ENCODE peak calls at places on chromosomes 16 and 17, in seven cellular contexts. One of them, this sample, is unnamed. For H3K4me1, the result is how much of the 10 kb centered on the place peaks cover.

GRCh38 chr16:79542196-79542859 is 58.2 kb downstream of the MAF start:
- DNase-seq in CD8-positive, alpha-beta T cell: no peak
- DNase-seq in naive thymus-derived CD4-positive, alpha-beta T cell: no peak
- DNase-seq in right atrium auricular region: peak
- DNase-seq in breast epithelium: no peak
- DNase-seq in ovary: no peak
- DNase-seq in colonic mucosa: peak
- DNase-seq in this sample: no peak

GRCh38 chr16:85902366-85903155 is 3.6 kb downstream of the IRF8 start:
- DNase-seq in ovary: no peak
- DNase-seq in naive thymus-derived CD4-positive, alpha-beta T cell: peak
- DNase-seq in colonic mucosa: no peak
- DNase-seq in CD8-positive, alpha-beta T cell: peak
- DNase-seq in right atrium auricular region: no peak
- DNase-seq in breast epithelium: no peak
- DNase-seq in this sample: no peak

GRCh38 chr16:88927010-88927409 is 50.0 kb downstream of the CBFA2T3 start:
- DNase-seq in breast epithelium: no peak
- DNase-seq in CD8-positive, alpha-beta T cell: no peak
- DNase-seq in colonic mucosa: peak
- DNase-seq in right atrium auricular region: no peak
- DNase-seq in ovary: no peak
- DNase-seq in naive thymus-derived CD4-positive, alpha-beta T cell: no peak
- DNase-seq in this sample: no peak

GRCh38 chr17:6509295-6509771 is 47.0 kb downstream of the PITPNM3 start:
- DNase-seq in ovary: no peak
- DNase-seq in naive thymus-derived CD4-positive, alpha-beta T cell: no peak
- DNase-seq in breast epithelium: no peak
- DNase-seq in CD8-positive, alpha-beta T cell: no peak
- DNase-seq in right atrium auricular region: no peak
- DNase-seq in colonic mucosa: peak
- DNase-seq in this sample: no peak

GRCh38 chr17:77354420-77354720 is 213.6 kb downstream of the SEC14L1 start:
- DNase-seq in naive thymus-derived CD4-positive, alpha-beta T cell: no peak
- DNase-seq in CD8-positive, alpha-beta T cell: no peak
- DNase-seq in colonic mucosa: no peak
- DNase-seq in right atrium auricular region: no peak
- DNase-seq in breast epithelium: no peak
- DNase-seq in ovary: no peak
- DNase-seq in this sample: no peak

GRCh38 chr17:17849863-17850373 is 13.1 kb upstream of the SREBF1 start:
- DNase-seq in breast epithelium: no peak
- DNase-seq in ovary: peak
- DNase-seq in colonic mucosa: no peak
- DNase-seq in right atrium auricular region: peak
- DNase-seq in naive thymus-derived CD4-positive, alpha-beta T cell: peak
- DNase-seq in CD8-positive, alpha-beta T cell: peak
- DNase-seq in this sample: no peak

GRCh38 chr17:42189651-42189965 is 4.4 kb upstream of the HCRT start:
- DNase-seq in ovary: no peak
- DNase-seq in naive thymus-derived CD4-positive, alpha-beta T cell: no peak
- DNase-seq in CD8-positive, alpha-beta T cell: no peak
- DNase-seq in breast epithelium: no peak
- DNase-seq in right atrium auricular region: no peak
- DNase-seq in colonic mucosa: no peak
- DNase-seq in this sample: no peak

GRCh38 chr16:54446639-54447038 is 160.1 kb upstream of the IRX3 start:
- DNase-seq in colonic mucosa: no peak
- DNase-seq in ovary: peak
- DNase-seq in right atrium auricular region: peak
- DNase-seq in naive thymus-derived CD4-positive, alpha-beta T cell: no peak
- DNase-seq in breast epithelium: peak
- DNase-seq in CD8-positive, alpha-beta T cell: no peak
- DNase-seq in this sample: no peak

GRCh38 chr17:31919802-31920525 is 16.8 kb upstream of the SUZ12 start:
- DNase-seq in ovary: no peak
- DNase-seq in colonic mucosa: no peak
- DNase-seq in naive thymus-derived CD4-positive, alpha-beta T cell: no peak
- DNase-seq in breast epithelium: no peak
- DNase-seq in CD8-positive, alpha-beta T cell: no peak
- DNase-seq in right atrium auricular region: no peak
- DNase-seq in this sample: no peak

GRCh38 chr16:89490386-89491237 is at the start of gene ANKRD11:
- DNase-seq in ovary: peak
- DNase-seq in breast epithelium: peak
- DNase-seq in naive thymus-derived CD4-positive, alpha-beta T cell: peak
- DNase-seq in CD8-positive, alpha-beta T cell: peak
- DNase-seq in colonic mucosa: peak
- DNase-seq in right atrium auricular region: peak
- DNase-seq in this sample: peak

GRCh38 chr16:89120921-89121351 is 27.3 kb downstream of the ACSF3 start:
- DNase-seq in colonic mucosa: no peak
- DNase-seq in breast epithelium: no peak
- DNase-seq in right atrium auricular region: no peak
- DNase-seq in CD8-positive, alpha-beta T cell: no peak
- DNase-seq in ovary: no peak
- DNase-seq in naive thymus-derived CD4-positive, alpha-beta T cell: no peak
- DNase-seq in this sample: no peak

GRCh38 chr17:48542956-48543853 is 1.7 kb downstream of the HOXB2 start:
- DNase-seq in colonic mucosa: peak
- DNase-seq in right atrium auricular region: no peak
- DNase-seq in CD8-positive, alpha-beta T cell: peak
- DNase-seq in naive thymus-derived CD4-positive, alpha-beta T cell: no peak
- DNase-seq in ovary: no peak
- DNase-seq in breast epithelium: no peak
- DNase-seq in this sample: no peak

GRCh38 chr16:27257271-27257670 is 11.3 kb downstream of the NSMCE1 start:
- DNase-seq in CD8-positive, alpha-beta T cell: no peak
- DNase-seq in right atrium auricular region: no peak
- DNase-seq in naive thymus-derived CD4-positive, alpha-beta T cell: no peak
- DNase-seq in ovary: no peak
- DNase-seq in breast epithelium: no peak
- DNase-seq in colonic mucosa: no peak
- DNase-seq in this sample: no peak

GRCh38 chr17:39782481-39782880 is 44.7 kb downstream of the GRB7 start:
- DNase-seq in naive thymus-derived CD4-positive, alpha-beta T cell: no peak
- DNase-seq in colonic mucosa: no peak
- DNase-seq in right atrium auricular region: no peak
- DNase-seq in CD8-positive, alpha-beta T cell: no peak
- DNase-seq in breast epithelium: no peak
- DNase-seq in ovary: no peak
- DNase-seq in this sample: no peak
- H3K4me1 ChIP-seq in naive thymus-derived CD4-positive, alpha-beta T cell: under half
- H3K4me1 ChIP-seq in colonic mucosa: under half
- H3K4me1 ChIP-seq in right atrium auricular region: under half
- H3K4me1 ChIP-seq in CD8-positive, alpha-beta T cell: half or more
- H3K4me1 ChIP-seq in breast epithelium: under half
- H3K4me1 ChIP-seq in ovary: under half
- H3K4me1 ChIP-seq in this sample: under half

DNA sequence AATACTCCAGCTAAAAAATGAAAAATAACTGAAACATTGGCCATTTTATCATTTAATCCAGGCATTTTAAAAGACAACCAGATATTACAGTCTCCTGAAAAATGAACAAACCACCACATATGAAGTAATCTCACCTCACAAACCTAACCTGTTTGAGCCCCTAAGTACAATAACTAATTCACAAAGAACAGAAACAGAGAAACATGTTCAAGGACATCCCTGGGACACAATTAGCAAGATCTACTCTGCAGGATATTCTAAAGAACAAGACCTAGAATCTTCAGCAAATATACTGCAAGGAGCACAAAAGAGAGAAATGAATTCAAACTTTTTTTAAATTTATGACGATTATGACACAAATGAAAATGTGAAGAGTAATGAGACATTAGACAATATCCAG is 50.8 kb upstream of the ANKFY1 start:
- DNase-seq in breast epithelium: no peak
- DNase-seq in ovary: no peak
- DNase-seq in naive thymus-derived CD4-positive, alpha-beta T cell: no peak
- DNase-seq in right atrium auricular region: no peak
- DNase-seq in CD8-positive, alpha-beta T cell: no peak
- DNase-seq in colonic mucosa: no peak
- DNase-seq in this sample: no peak
- H3K4me1 ChIP-seq in breast epithelium: under half
- H3K4me1 ChIP-seq in ovary: under half
- H3K4me1 ChIP-seq in naive thymus-derived CD4-positive, alpha-beta T cell: under half
- H3K4me1 ChIP-seq in right atrium auricular region: half or more
- H3K4me1 ChIP-seq in CD8-positive, alpha-beta T cell: under half
- H3K4me1 ChIP-seq in colonic mucosa: under half
- H3K4me1 ChIP-seq in this sample: under half

DNA sequence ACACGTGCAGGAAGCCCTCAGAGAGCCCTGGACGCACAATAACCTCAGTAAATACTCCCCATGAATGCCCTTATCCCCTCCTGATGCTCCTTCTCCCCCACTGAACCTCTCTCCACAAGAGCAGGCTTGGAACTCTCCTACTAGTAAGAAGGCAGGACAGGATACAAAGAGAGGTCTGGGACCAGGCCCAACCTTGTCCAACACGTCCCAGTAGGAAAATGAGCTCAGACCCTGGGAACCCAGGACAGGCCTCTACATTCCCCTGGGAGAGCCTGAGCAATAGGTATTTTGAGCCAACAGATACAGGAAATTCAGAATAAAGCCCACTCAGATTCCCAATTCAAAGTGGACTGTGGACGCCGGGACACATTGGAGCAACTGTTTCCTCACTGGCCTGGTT is 19.2 kb downstream of the ZNF423 start:
- DNase-seq in right atrium auricular region: no peak
- DNase-seq in colonic mucosa: no peak
- DNase-seq in CD8-positive, alpha-beta T cell: no peak
- DNase-seq in ovary: no peak
- DNase-seq in breast epithelium: no peak
- DNase-seq in naive thymus-derived CD4-positive, alpha-beta T cell: no peak
- DNase-seq in this sample: no peak
- H3K4me1 ChIP-seq in right atrium auricular region: half or more
- H3K4me1 ChIP-seq in colonic mucosa: under half
- H3K4me1 ChIP-seq in CD8-positive, alpha-beta T cell: under half
- H3K4me1 ChIP-seq in ovary: under half
- H3K4me1 ChIP-seq in breast epithelium: under half
- H3K4me1 ChIP-seq in naive thymus-derived CD4-positive, alpha-beta T cell: under half
- H3K4me1 ChIP-seq in this sample: under half

GRCh38 chr16:12467418-12468210 is 336.1 kb downstream of the CPPED1 start:
- DNase-seq in ovary: no peak
- DNase-seq in naive thymus-derived CD4-positive, alpha-beta T cell: no peak
- DNase-seq in colonic mucosa: no peak
- DNase-seq in breast epithelium: no peak
- DNase-seq in right atrium auricular region: no peak
- DNase-seq in CD8-positive, alpha-beta T cell: no peak
- DNase-seq in this sample: no peak
- H3K4me1 ChIP-seq in ovary: under half
- H3K4me1 ChIP-seq in naive thymus-derived CD4-positive, alpha-beta T cell: under half
- H3K4me1 ChIP-seq in colonic mucosa: under half
- H3K4me1 ChIP-seq in breast epithelium: under half
- H3K4me1 ChIP-seq in right atrium auricular region: under half
- H3K4me1 ChIP-seq in CD8-positive, alpha-beta T cell: under half
- H3K4me1 ChIP-seq in this sample: under half

GRCh38 chr17:64016248-64016784 is 4.1 kb downstream of the ICAM2 start:
- DNase-seq in right atrium auricular region: no peak
- DNase-seq in ovary: no peak
- DNase-seq in naive thymus-derived CD4-positive, alpha-beta T cell: no peak
- DNase-seq in CD8-positive, alpha-beta T cell: no peak
- DNase-seq in breast epithelium: no peak
- DNase-seq in colonic mucosa: peak
- DNase-seq in this sample: no peak
- H3K4me1 ChIP-seq in right atrium auricular region: under half
- H3K4me1 ChIP-seq in ovary: under half
- H3K4me1 ChIP-seq in naive thymus-derived CD4-positive, alpha-beta T cell: half or more
- H3K4me1 ChIP-seq in CD8-positive, alpha-beta T cell: half or more
- H3K4me1 ChIP-seq in breast epithelium: under half
- H3K4me1 ChIP-seq in colonic mucosa: under half
- H3K4me1 ChIP-seq in this sample: under half

GRCh38 chr17:78742901-78743300 is 39.2 kb downstream of the CYTH1 start:
- DNase-seq in right atrium auricular region: no peak
- DNase-seq in colonic mucosa: no peak
- DNase-seq in breast epithelium: no peak
- DNase-seq in naive thymus-derived CD4-positive, alpha-beta T cell: no peak
- DNase-seq in ovary: no peak
- DNase-seq in CD8-positive, alpha-beta T cell: no peak
- DNase-seq in this sample: no peak
- H3K4me1 ChIP-seq in right atrium auricular region: under half
- H3K4me1 ChIP-seq in colonic mucosa: under half
- H3K4me1 ChIP-seq in breast epithelium: under half
- H3K4me1 ChIP-seq in naive thymus-derived CD4-positive, alpha-beta T cell: half or more
- H3K4me1 ChIP-seq in ovary: under half
- H3K4me1 ChIP-seq in CD8-positive, alpha-beta T cell: half or more
- H3K4me1 ChIP-seq in this sample: under half

GRCh38 chr17:57871863-57872262 is 22.0 kb upstream of the MRPS23 start:
- DNase-seq in right atrium auricular region: no peak
- DNase-seq in CD8-positive, alpha-beta T cell: no peak
- DNase-seq in ovary: no peak
- DNase-seq in breast epithelium: no peak
- DNase-seq in colonic mucosa: no peak
- DNase-seq in naive thymus-derived CD4-positive, alpha-beta T cell: no peak
- DNase-seq in this sample: no peak

GRCh38 chr17:57869599-57870282 is 19.9 kb upstream of the MRPS23 start:
- DNase-seq in ovary: no peak
- DNase-seq in CD8-positive, alpha-beta T cell: no peak
- DNase-seq in colonic mucosa: no peak
- DNase-seq in breast epithelium: no peak
- DNase-seq in naive thymus-derived CD4-positive, alpha-beta T cell: no peak
- DNase-seq in right atrium auricular region: no peak
- DNase-seq in this sample: no peak

GRCh38 chr17:57868775-57869598 is 19.1 kb upstream of the MRPS23 start:
- DNase-seq in CD8-positive, alpha-beta T cell: no peak
- DNase-seq in ovary: no peak
- DNase-seq in right atrium auricular region: no peak
- DNase-seq in colonic mucosa: no peak
- DNase-seq in naive thymus-derived CD4-positive, alpha-beta T cell: no peak
- DNase-seq in breast epithelium: no peak
- DNase-seq in this sample: no peak

GRCh38 chr17:57871155-57871554 is 21.3 kb upstream of the MRPS23 start:
- DNase-seq in right atrium auricular region: no peak
- DNase-seq in CD8-positive, alpha-beta T cell: no peak
- DNase-seq in colonic mucosa: no peak
- DNase-seq in naive thymus-derived CD4-positive, alpha-beta T cell: no peak
- DNase-seq in ovary: no peak
- DNase-seq in breast epithelium: no peak
- DNase-seq in this sample: no peak

DNA sequence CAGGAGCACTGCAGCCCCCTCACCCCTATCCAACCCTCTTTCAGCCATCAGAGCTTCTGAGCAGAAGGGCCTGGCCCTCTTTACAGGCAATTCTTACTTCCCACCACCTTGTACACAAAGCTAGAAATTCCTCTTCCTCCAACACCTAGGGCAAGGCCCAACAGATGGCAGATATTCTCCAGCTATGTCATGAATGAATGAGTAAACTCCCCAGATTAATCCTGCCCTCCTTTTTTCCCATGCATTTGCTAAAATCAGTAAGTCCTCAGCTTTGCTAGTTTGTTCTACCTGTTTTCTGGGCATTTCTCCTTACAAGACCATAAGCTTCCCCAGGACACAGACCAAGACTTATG is 20.4 kb upstream of the MRPS23 start:
- DNase-seq in breast epithelium: no peak
- DNase-seq in ovary: no peak
- DNase-seq in naive thymus-derived CD4-positive, alpha-beta T cell: no peak
- DNase-seq in right atrium auricular region: no peak
- DNase-seq in CD8-positive, alpha-beta T cell: no peak
- DNase-seq in colonic mucosa: no peak
- DNase-seq in this sample: no peak
- H3K4me1 ChIP-seq in breast epithelium: under half
- H3K4me1 ChIP-seq in ovary: under half
- H3K4me1 ChIP-seq in naive thymus-derived CD4-positive, alpha-beta T cell: under half
- H3K4me1 ChIP-seq in right atrium auricular region: under half
- H3K4me1 ChIP-seq in CD8-positive, alpha-beta T cell: under half
- H3K4me1 ChIP-seq in colonic mucosa: under half
- H3K4me1 ChIP-seq in this sample: under half

This sample was measured in iPS DF 6.9.